ENCODE peak calls at places on chromosome 18, in five cellular contexts. M is BJ, G is upper lobe of right lung, Z is adrenal gland, F is OCI-LY7. E is an unnamed sample. For H3K36me3, the result is how much of the 10 kb centered on the place peaks cover.

GRCh38 chr18:79738041-79738461 is 58.4 kb downstream of the CTDP1 start:
- DNase-seq in M (no peak), G (peak), Z (no peak), F (no peak), E (no peak)

GRCh38 chr18:76822510-76823165 is at the start of gene ZNF236:
- DNase-seq in M (no peak), G (peak), Z (peak), F (peak), E (peak)

GRCh38 chr18:63683890-63684289 is 18.9 kb upstream of the SERPINB11 start:
- DNase-seq in M (no peak), G (no peak), Z (no peak), F (no peak), E (no peak)

GRCh38 chr18:70363861-70364260 is 75.0 kb downstream of the SOCS6 start:
- DNase-seq in M (peak), G (no peak), Z (no peak), F (no peak), E (no peak)

GRCh38 chr18:58819051-58819450 is 45.6 kb upstream of the ZNF532 start:
- DNase-seq in M (no peak), G (no peak), Z (no peak), F (peak), E (peak)

GRCh38 chr18:59141294-59142068 is 1.8 kb downstream of the SEC11C start:
- DNase-seq in M (no peak), G (no peak), Z (no peak), F (peak), E (no peak)

GRCh38 chr18:71797554-71797953 is 746.6 kb downstream of the CBLN2 start:
- DNase-seq in M (no peak), G (no peak), Z (no peak), F (no peak), E (no peak)

GRCh38 chr18:67600181-67600631 is 83.7 kb upstream of the DSEL start:
- DNase-seq in M (peak), G (no peak), Z (no peak), F (no peak), E (no peak)

GRCh38 chr18:72637319-72638113 is 93.4 kb upstream of the CBLN2 start:
- DNase-seq in M (no peak), G (no peak), Z (no peak), F (no peak), E (no peak)

GRCh38 chr18:57649536-57650495 is 28.2 kb upstream of the NARS1 start:
- DNase-seq in M (peak), G (no peak), Z (peak), F (no peak), E (no peak)

GRCh38 chr18:49838381-49838780 is 25.0 kb upstream of the ACAA2 start:
- DNase-seq in M (no peak), G (no peak), Z (no peak), F (no peak), E (no peak)

GRCh38 chr18:13258792-13259385 is 40.3 kb downstream of the LDLRAD4 start:
- DNase-seq in M (no peak), G (peak), Z (no peak), F (no peak), E (no peak)

GRCh38 chr18:5391427-5391826 is 95.9 kb upstream of the ZBTB14 start:
- DNase-seq in M (no peak), G (no peak), Z (no peak), F (no peak), E (no peak)

GRCh38 chr18:73201940-73202339 is 334.2 kb upstream of the NETO1 start:
- DNase-seq in M (no peak), G (no peak), Z (no peak), F (no peak), E (no peak)

GRCh38 chr18:394997-395383 is 105.5 kb downstream of the COLEC12 start:
- DNase-seq in M (peak), G (no peak), Z (no peak), F (no peak), E (no peak)

GRCh38 chr18:57898506-57899124 is 95.5 kb upstream of the ATP8B1 start:
- DNase-seq in M (peak), G (no peak), Z (no peak), F (no peak), E (no peak)

GRCh38 chr18:13414542-13414941 is 196.0 kb downstream of the LDLRAD4 start:
- DNase-seq in M (no peak), G (no peak), Z (no peak), F (no peak), E (no peak)

GRCh38 chr18:44826418-44827259 is 146.0 kb downstream of the SETBP1 start:
- DNase-seq in M (peak), G (no peak), Z (peak), F (no peak), E (no peak)

GRCh38 chr18:44704137-44704791 is 23.6 kb downstream of the SETBP1 start:
- DNase-seq in M (no peak), G (no peak), Z (no peak), F (no peak), E (no peak)

GRCh38 chr18:56202567-56203136 is 435.7 kb downstream of the TXNL1 start:
- DNase-seq in M (no peak), G (no peak), Z (no peak), F (no peak), E (no peak)

GRCh38 chr18:45562567-45563479 is 52.5 kb upstream of the SLC14A2 start:
- DNase-seq in M (no peak), G (no peak), Z (peak), F (no peak), E (no peak)

GRCh38 chr18:27723168-27723567 is 453.8 kb downstream of the CDH2 start:
- DNase-seq in M (peak), G (no peak), Z (no peak), F (no peak), E (no peak)

DNA sequence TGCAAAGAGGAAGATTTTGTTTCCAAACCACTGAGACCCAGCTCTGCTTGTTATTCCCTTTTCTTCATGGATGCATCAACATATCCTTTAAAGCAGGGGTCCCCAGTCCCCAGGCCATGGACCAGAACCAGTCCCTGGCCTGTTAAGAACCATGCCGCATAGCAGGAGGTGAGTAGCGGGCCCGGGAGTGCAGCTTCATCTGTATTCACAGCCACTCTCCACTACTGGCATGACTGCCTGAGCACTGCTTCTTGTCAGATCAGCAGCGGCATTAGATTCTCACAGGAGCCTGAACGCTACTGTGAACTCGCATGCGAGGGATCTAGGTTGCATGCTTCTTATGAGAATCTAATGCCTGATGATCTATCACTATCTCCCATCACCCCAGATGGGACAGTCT is 1.6 kb upstream of the POLI start:
- DNase-seq in M (no peak), G (no peak), Z (no peak), F (no peak), E (no peak)
- H3K4me3 ChIP-seq in M (no peak), G (no peak), Z (no peak), F (no peak), E (no peak)

DNA sequence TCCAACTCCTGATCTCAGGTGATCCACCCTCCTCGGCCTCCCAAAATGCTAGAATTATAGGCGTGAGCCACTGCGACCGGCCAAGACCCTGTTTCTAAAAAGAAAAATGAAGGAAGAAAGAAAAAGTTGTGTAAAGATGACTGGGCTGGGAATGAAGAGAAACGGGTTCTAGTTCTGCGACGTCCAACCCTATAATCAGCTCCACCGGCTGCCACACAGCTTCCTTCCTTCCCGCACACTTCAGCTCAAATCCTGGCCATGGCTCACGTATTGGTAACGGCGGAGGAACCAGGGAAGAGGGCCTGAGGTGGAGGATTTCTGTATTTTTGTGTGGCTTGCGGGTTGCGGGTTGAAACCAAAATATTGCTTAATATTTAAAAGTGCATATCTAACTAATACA is 88.1 kb downstream of the MYL12B start:
- DNase-seq in M (no peak), G (no peak), Z (no peak), F (no peak), E (no peak)
- TF ChIP-seq CTCF in M (no peak), G (no peak), Z (no peak), F (no peak), E (no peak)

DNA sequence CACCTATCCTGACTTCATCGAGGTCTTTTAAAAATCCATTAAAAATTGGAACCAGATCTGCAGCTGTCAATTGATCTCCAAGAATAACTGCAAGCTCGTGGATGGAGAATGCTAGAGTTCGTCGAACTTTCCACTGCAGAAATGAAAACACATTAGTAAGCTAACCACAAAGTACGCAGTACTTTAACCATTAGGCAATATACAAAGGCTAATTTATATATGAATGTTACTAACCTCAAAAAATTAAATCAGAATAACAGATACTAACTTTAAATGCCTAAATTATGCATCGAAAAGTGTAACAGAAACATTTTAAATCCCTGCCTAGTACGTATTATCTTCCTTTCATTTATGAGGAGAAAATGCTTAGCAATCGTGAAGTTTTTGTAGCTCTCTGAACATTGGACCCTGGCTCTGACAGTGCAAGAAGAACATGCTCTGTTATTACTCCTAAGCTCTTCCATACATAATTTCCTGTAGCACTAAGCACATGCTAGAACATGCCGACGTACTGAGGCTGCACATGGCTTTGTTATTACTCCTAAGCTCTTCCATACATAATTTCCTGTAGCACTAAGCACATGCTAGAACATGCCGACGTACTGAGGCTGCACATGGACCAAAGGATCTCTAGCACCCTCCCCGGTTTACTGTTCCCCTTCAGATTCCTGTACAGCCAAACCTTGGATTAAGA is 57.0 kb downstream of the PPP4R1 start:
- DNase-seq in M (no peak), G (no peak), Z (no peak), F (no peak), E (no peak)
- H3K36me3 ChIP-seq in M (under half), G (half or more), Z (under half), F (half or more), E (under half)

GRCh38 chr18:11752116-11752911 is 63.2 kb downstream of the GNAL start:
- DNase-seq in M (no peak), G (no peak), Z (no peak), F (no peak), E (no peak)
- H3K4me3 ChIP-seq in M (no peak), G (peak), Z (no peak), F (no peak), E (no peak)

GRCh38 chr18:22420649-22421048 is 2.9 kb upstream of the CTAGE1 start:
- DNase-seq in M (no peak), G (no peak), Z (no peak), F (no peak), E (no peak)
- TF ChIP-seq CTCF in M (no peak), G (no peak), Z (no peak), F (no peak), E (no peak)

GRCh38 chr18:2606335-2606734 is 35.0 kb downstream of the NDC80 start:
- DNase-seq in M (no peak), G (no peak), Z (no peak), F (no peak), E (no peak)
- H3K36me3 ChIP-seq in M (under half), G (under half), Z (under half), F (half or more), E (under half)

E was measured in GM06990.